ENCODE peak calls at places on chromosomes 7 and 10, in nine cellular contexts. One of them, this sample, is unnamed.

GRCh38 chr7:107579881-107580715 is at the start of gene BCAP29:
- DNase-seq in NCI-H1694: peak; percentile 8
- DNase-seq in activated CD4-positive, alpha-beta T cell treated with anti-CD3 and anti-CD28 coated beads for 4 hours: peak; percentile 64
- DNase-seq in Panc1: no peak
- DNase-seq in coronary artery: peak; percentile 86
- DNase-seq in GM23338: peak; percentile 81
- DNase-seq in Ammon's horn: peak; percentile 73
- DNase-seq in activated T-cell treated with anti-CD3 and anti-CD28 coated beads, Interleukin-2, amount 50 U/mL, for 72 hours: peak; percentile 80
- DNase-seq in AG10803: peak; percentile 57
- DNase-seq in this sample: peak; percentile 63

GRCh38 chr7:68321076-68321639 is 1277.1 kb upstream of the AUTS2 start:
- DNase-seq in NCI-H1694: peak; percentile 49
- DNase-seq in activated T-cell treated with anti-CD3 and anti-CD28 coated beads, Interleukin-2, amount 50 U/mL, for 72 hours: no peak
- DNase-seq in coronary artery: no peak
- DNase-seq in Panc1: no peak
- DNase-seq in AG10803: peak; percentile 15
- DNase-seq in activated CD4-positive, alpha-beta T cell treated with anti-CD3 and anti-CD28 coated beads for 4 hours: no peak
- DNase-seq in GM23338: no peak
- DNase-seq in Ammon's horn: no peak
- DNase-seq in this sample: no peak

GRCh38 chr10:63699785-63700184 is 178.6 kb downstream of the REEP3 start:
- DNase-seq in GM23338: no peak
- DNase-seq in activated T-cell treated with anti-CD3 and anti-CD28 coated beads, Interleukin-2, amount 50 U/mL, for 72 hours: no peak
- DNase-seq in activated CD4-positive, alpha-beta T cell treated with anti-CD3 and anti-CD28 coated beads for 4 hours: no peak
- DNase-seq in NCI-H1694: no peak
- DNase-seq in Panc1: no peak
- DNase-seq in coronary artery: no peak
- DNase-seq in Ammon's horn: no peak
- DNase-seq in AG10803: peak; percentile 41
- DNase-seq in this sample: no peak

GRCh38 chr7:115122388-115122787 is 200.5 kb downstream of the MDFIC start:
- DNase-seq in AG10803: no peak
- DNase-seq in Ammon's horn: no peak
- DNase-seq in activated T-cell treated with anti-CD3 and anti-CD28 coated beads, Interleukin-2, amount 50 U/mL, for 72 hours: no peak
- DNase-seq in activated CD4-positive, alpha-beta T cell treated with anti-CD3 and anti-CD28 coated beads for 4 hours: no peak
- DNase-seq in NCI-H1694: no peak
- DNase-seq in GM23338: no peak
- DNase-seq in Panc1: no peak
- DNase-seq in coronary artery: no peak
- DNase-seq in this sample: no peak

GRCh38 chr10:114448897-114449296 is 44.6 kb upstream of the AFAP1L2 start:
- DNase-seq in Panc1: no peak
- DNase-seq in activated CD4-positive, alpha-beta T cell treated with anti-CD3 and anti-CD28 coated beads for 4 hours: no peak
- DNase-seq in AG10803: no peak
- DNase-seq in coronary artery: no peak
- DNase-seq in Ammon's horn: no peak
- DNase-seq in GM23338: no peak
- DNase-seq in activated T-cell treated with anti-CD3 and anti-CD28 coated beads, Interleukin-2, amount 50 U/mL, for 72 hours: no peak
- DNase-seq in NCI-H1694: no peak
- DNase-seq in this sample: no peak

GRCh38 chr7:76505168-76506080 is 4.9 kb upstream of the UPK3B start:
- DNase-seq in Ammon's horn: no peak
- DNase-seq in activated CD4-positive, alpha-beta T cell treated with anti-CD3 and anti-CD28 coated beads for 4 hours: no peak
- DNase-seq in Panc1: no peak
- DNase-seq in GM23338: peak; percentile 5
- DNase-seq in coronary artery: no peak
- DNase-seq in AG10803: no peak
- DNase-seq in NCI-H1694: no peak
- DNase-seq in activated T-cell treated with anti-CD3 and anti-CD28 coated beads, Interleukin-2, amount 50 U/mL, for 72 hours: no peak
- DNase-seq in this sample: no peak

GRCh38 chr7:155743197-155743596 is 69.1 kb downstream of the SHH start:
- DNase-seq in GM23338: no peak
- DNase-seq in NCI-H1694: no peak
- DNase-seq in Ammon's horn: no peak
- DNase-seq in AG10803: no peak
- DNase-seq in Panc1: no peak
- DNase-seq in activated CD4-positive, alpha-beta T cell treated with anti-CD3 and anti-CD28 coated beads for 4 hours: no peak
- DNase-seq in coronary artery: no peak
- DNase-seq in activated T-cell treated with anti-CD3 and anti-CD28 coated beads, Interleukin-2, amount 50 U/mL, for 72 hours: no peak
- DNase-seq in this sample: no peak

GRCh38 chr10:30300728-30301127 is 48.4 kb downstream of the MTPAP start:
- DNase-seq in AG10803: no peak
- DNase-seq in GM23338: no peak
- DNase-seq in Ammon's horn: no peak
- DNase-seq in Panc1: no peak
- DNase-seq in activated CD4-positive, alpha-beta T cell treated with anti-CD3 and anti-CD28 coated beads for 4 hours: no peak
- DNase-seq in coronary artery: no peak
- DNase-seq in NCI-H1694: no peak
- DNase-seq in activated T-cell treated with anti-CD3 and anti-CD28 coated beads, Interleukin-2, amount 50 U/mL, for 72 hours: no peak
- DNase-seq in this sample: no peak

GRCh38 chr10:111392159-111392558 is 315.3 kb downstream of the ADRA2A start:
- DNase-seq in Panc1: no peak
- DNase-seq in Ammon's horn: no peak
- DNase-seq in coronary artery: no peak
- DNase-seq in AG10803: peak; percentile 97
- DNase-seq in GM23338: no peak
- DNase-seq in activated CD4-positive, alpha-beta T cell treated with anti-CD3 and anti-CD28 coated beads for 4 hours: no peak
- DNase-seq in NCI-H1694: no peak
- DNase-seq in activated T-cell treated with anti-CD3 and anti-CD28 coated beads, Interleukin-2, amount 50 U/mL, for 72 hours: no peak
- DNase-seq in this sample: no peak

GRCh38 chr7:44767912-44768662 is 19.4 kb downstream of the ZMIZ2 start:
- DNase-seq in AG10803: peak; percentile 54
- DNase-seq in Panc1: no peak
- DNase-seq in Ammon's horn: peak; percentile 80
- DNase-seq in coronary artery: no peak
- DNase-seq in activated T-cell treated with anti-CD3 and anti-CD28 coated beads, Interleukin-2, amount 50 U/mL, for 72 hours: no peak
- DNase-seq in activated CD4-positive, alpha-beta T cell treated with anti-CD3 and anti-CD28 coated beads for 4 hours: no peak
- DNase-seq in GM23338: no peak
- DNase-seq in NCI-H1694: peak; percentile 95
- DNase-seq in this sample: no peak

GRCh38 chr10:116608683-116609594 is 11.8 kb upstream of the PNLIPRP2 start:
- DNase-seq in activated T-cell treated with anti-CD3 and anti-CD28 coated beads, Interleukin-2, amount 50 U/mL, for 72 hours: no peak
- DNase-seq in NCI-H1694: no peak
- DNase-seq in coronary artery: no peak
- DNase-seq in Panc1: no peak
- DNase-seq in AG10803: no peak
- DNase-seq in activated CD4-positive, alpha-beta T cell treated with anti-CD3 and anti-CD28 coated beads for 4 hours: no peak
- DNase-seq in Ammon's horn: no peak
- DNase-seq in GM23338: peak; percentile 46
- DNase-seq in this sample: no peak

GRCh38 chr7:8973601-8974000 is 540.2 kb downstream of the NXPH1 start:
- DNase-seq in NCI-H1694: no peak
- DNase-seq in Ammon's horn: no peak
- DNase-seq in coronary artery: no peak
- DNase-seq in activated T-cell treated with anti-CD3 and anti-CD28 coated beads, Interleukin-2, amount 50 U/mL, for 72 hours: no peak
- DNase-seq in AG10803: no peak
- DNase-seq in GM23338: peak; percentile 8
- DNase-seq in activated CD4-positive, alpha-beta T cell treated with anti-CD3 and anti-CD28 coated beads for 4 hours: no peak
- DNase-seq in Panc1: no peak
- DNase-seq in this sample: no peak

GRCh38 chr7:100016209-100016901 is 959 bp downstream of the ZKSCAN1 start:
- DNase-seq in GM23338: no peak
- DNase-seq in activated CD4-positive, alpha-beta T cell treated with anti-CD3 and anti-CD28 coated beads for 4 hours: no peak
- DNase-seq in activated T-cell treated with anti-CD3 and anti-CD28 coated beads, Interleukin-2, amount 50 U/mL, for 72 hours: no peak
- DNase-seq in coronary artery: no peak
- DNase-seq in AG10803: no peak
- DNase-seq in Panc1: no peak
- DNase-seq in NCI-H1694: no peak
- DNase-seq in Ammon's horn: peak; percentile 93
- DNase-seq in this sample: no peak

GRCh38 chr10:126235091-126235978 is 152.9 kb downstream of the ADAM12 start:
- DNase-seq in GM23338: no peak
- DNase-seq in activated CD4-positive, alpha-beta T cell treated with anti-CD3 and anti-CD28 coated beads for 4 hours: no peak
- DNase-seq in Ammon's horn: peak; percentile 40
- DNase-seq in AG10803: no peak
- DNase-seq in activated T-cell treated with anti-CD3 and anti-CD28 coated beads, Interleukin-2, amount 50 U/mL, for 72 hours: no peak
- DNase-seq in Panc1: no peak
- DNase-seq in NCI-H1694: no peak
- DNase-seq in coronary artery: no peak
- DNase-seq in this sample: no peak

GRCh38 chr10:97089209-97089865 is 96.4 kb downstream of the SLIT1 start:
- DNase-seq in AG10803: no peak
- DNase-seq in Ammon's horn: no peak
- DNase-seq in activated CD4-positive, alpha-beta T cell treated with anti-CD3 and anti-CD28 coated beads for 4 hours: no peak
- DNase-seq in Panc1: no peak
- DNase-seq in coronary artery: no peak
- DNase-seq in activated T-cell treated with anti-CD3 and anti-CD28 coated beads, Interleukin-2, amount 50 U/mL, for 72 hours: no peak
- DNase-seq in NCI-H1694: no peak
- DNase-seq in GM23338: no peak
- DNase-seq in this sample: no peak

GRCh38 chr7:46007990-46008643 is 87.0 kb upstream of the IGFBP3 start:
- DNase-seq in AG10803: peak; percentile 65
- DNase-seq in coronary artery: no peak
- DNase-seq in Panc1: no peak
- DNase-seq in GM23338: no peak
- DNase-seq in Ammon's horn: no peak
- DNase-seq in activated T-cell treated with anti-CD3 and anti-CD28 coated beads, Interleukin-2, amount 50 U/mL, for 72 hours: no peak
- DNase-seq in NCI-H1694: no peak
- DNase-seq in activated CD4-positive, alpha-beta T cell treated with anti-CD3 and anti-CD28 coated beads for 4 hours: no peak
- DNase-seq in this sample: no peak

GRCh38 chr7:135994466-135995205 is 17.5 kb upstream of the MTPN start:
- DNase-seq in NCI-H1694: no peak
- DNase-seq in activated CD4-positive, alpha-beta T cell treated with anti-CD3 and anti-CD28 coated beads for 4 hours: no peak
- DNase-seq in Ammon's horn: no peak
- DNase-seq in coronary artery: no peak
- DNase-seq in Panc1: no peak
- DNase-seq in activated T-cell treated with anti-CD3 and anti-CD28 coated beads, Interleukin-2, amount 50 U/mL, for 72 hours: peak; percentile 43
- DNase-seq in GM23338: no peak
- DNase-seq in AG10803: peak; percentile 24
- DNase-seq in this sample: no peak

GRCh38 chr10:46030091-46030937 is at the start of gene NCOA4:
- DNase-seq in NCI-H1694: peak; percentile 91
- DNase-seq in Panc1: peak; percentile 92
- DNase-seq in coronary artery: peak; percentile 97
- DNase-seq in GM23338: peak; percentile 99
- DNase-seq in activated T-cell treated with anti-CD3 and anti-CD28 coated beads, Interleukin-2, amount 50 U/mL, for 72 hours: peak; percentile 97
- DNase-seq in AG10803: peak; percentile 98
- DNase-seq in activated CD4-positive, alpha-beta T cell treated with anti-CD3 and anti-CD28 coated beads for 4 hours: peak; percentile 97
- DNase-seq in Ammon's horn: peak; percentile 99
- DNase-seq in this sample: peak; percentile 70

GRCh38 chr7:148318838-148319237 is 271.7 kb upstream of the C7orf33 start:
- DNase-seq in activated T-cell treated with anti-CD3 and anti-CD28 coated beads, Interleukin-2, amount 50 U/mL, for 72 hours: no peak
- DNase-seq in coronary artery: no peak
- DNase-seq in Ammon's horn: no peak
- DNase-seq in GM23338: no peak
- DNase-seq in NCI-H1694: no peak
- DNase-seq in AG10803: no peak
- DNase-seq in activated CD4-positive, alpha-beta T cell treated with anti-CD3 and anti-CD28 coated beads for 4 hours: no peak
- DNase-seq in Panc1: no peak
- DNase-seq in this sample: no peak

GRCh38 chr10:113127285-113128283 is 177.5 kb downstream of the TCF7L2 start:
- DNase-seq in Panc1: no peak
- DNase-seq in NCI-H1694: no peak
- DNase-seq in Ammon's horn: no peak
- DNase-seq in activated T-cell treated with anti-CD3 and anti-CD28 coated beads, Interleukin-2, amount 50 U/mL, for 72 hours: no peak
- DNase-seq in activated CD4-positive, alpha-beta T cell treated with anti-CD3 and anti-CD28 coated beads for 4 hours: no peak
- DNase-seq in AG10803: peak; percentile 53
- DNase-seq in coronary artery: no peak
- DNase-seq in GM23338: no peak
- DNase-seq in this sample: no peak

GRCh38 chr10:114613237-114613979 is 44.7 kb downstream of the ABLIM1 start:
- DNase-seq in coronary artery: no peak
- DNase-seq in NCI-H1694: no peak
- DNase-seq in activated CD4-positive, alpha-beta T cell treated with anti-CD3 and anti-CD28 coated beads for 4 hours: no peak
- DNase-seq in AG10803: no peak
- DNase-seq in GM23338: no peak
- DNase-seq in activated T-cell treated with anti-CD3 and anti-CD28 coated beads, Interleukin-2, amount 50 U/mL, for 72 hours: no peak
- DNase-seq in Panc1: no peak
- DNase-seq in Ammon's horn: no peak
- DNase-seq in this sample: no peak

GRCh38 chr7:119594956-119595355 is 678.0 kb upstream of the KCND2 start:
- DNase-seq in activated CD4-positive, alpha-beta T cell treated with anti-CD3 and anti-CD28 coated beads for 4 hours: no peak
- DNase-seq in AG10803: no peak
- DNase-seq in Ammon's horn: no peak
- DNase-seq in NCI-H1694: no peak
- DNase-seq in GM23338: peak; percentile 69
- DNase-seq in coronary artery: no peak
- DNase-seq in Panc1: no peak
- DNase-seq in activated T-cell treated with anti-CD3 and anti-CD28 coated beads, Interleukin-2, amount 50 U/mL, for 72 hours: no peak
- DNase-seq in this sample: no peak

This sample was measured in SW 1271.